ENCODE peak calls at places on chromosomes 3 and 15, in nine cellular contexts. E, K, O, V, Z, G, I, T and M are unnamed samples. For H3K9me3, the result is how much of the 10 kb centered on the place peaks cover.

GRCh38 chr3:57112206-57112605 is 51.7 kb downstream of the SPATA12 start:
- DNase-seq in E (no peak), K (no peak), O (no peak), V (peak), Z (no peak), G (no peak), I (no peak), T (no peak), M (no peak)

GRCh38 chr15:93987068-93987467 is 244.3 kb upstream of the MCTP2 start:
- DNase-seq in E (no peak), K (no peak), O (no peak), V (no peak), Z (no peak), G (no peak), I (no peak), T (no peak), M (no peak)

GRCh38 chr3:77319711-77320110 is 279.8 kb downstream of the ROBO2 start:
- DNase-seq in E (no peak), K (no peak), O (no peak), V (no peak), Z (no peak), G (no peak), I (no peak), T (no peak), M (no peak)

GRCh38 chr15:39608185-39608584 is 27.3 kb downstream of the THBS1 start:
- DNase-seq in E (no peak), K (no peak), O (no peak), V (no peak), Z (no peak), G (no peak), I (no peak), T (no peak), M (no peak)

GRCh38 chr3:135929670-135930069 is 35.9 kb upstream of the PPP2R3A start:
- DNase-seq in E (peak), K (no peak), O (peak), V (no peak), Z (peak), G (no peak), I (no peak), T (no peak), M (peak)

GRCh38 chr3:136396916-136397315 is 146.8 kb downstream of the PCCB start:
- DNase-seq in E (no peak), K (no peak), O (no peak), V (no peak), Z (no peak), G (no peak), I (no peak), T (no peak), M (no peak)

GRCh38 chr3:98657429-98657828 is 64.0 kb upstream of the CPOX start:
- DNase-seq in E (no peak), K (no peak), O (peak), V (peak), Z (no peak), G (peak), I (peak), T (peak), M (no peak)

GRCh38 chr3:98735761-98736269 is 27.3 kb upstream of the ST3GAL6 start:
- DNase-seq in E (no peak), K (no peak), O (no peak), V (no peak), Z (no peak), G (no peak), I (no peak), T (no peak), M (no peak)

GRCh38 chr15:100593431-100593830 is 8.6 kb downstream of the LINS1 start:
- DNase-seq in E (no peak), K (no peak), O (no peak), V (no peak), Z (no peak), G (no peak), I (no peak), T (no peak), M (no peak)

GRCh38 chr15:90871716-90872480 is 3.5 kb downstream of the FURIN start:
- DNase-seq in E (peak), K (no peak), O (peak), V (no peak), Z (no peak), G (no peak), I (peak), T (peak), M (no peak)

GRCh38 chr3:69488026-69488425 is 102.1 kb upstream of the FRMD4B start:
- DNase-seq in E (no peak), K (no peak), O (no peak), V (no peak), Z (no peak), G (no peak), I (no peak), T (no peak), M (no peak)

GRCh38 chr15:51793521-51793920 is 35.9 kb upstream of the TMOD3 start:
- DNase-seq in E (peak), K (no peak), O (no peak), V (no peak), Z (peak), G (peak), I (peak), T (no peak), M (no peak)

GRCh38 chr3:138461246-138461645 is 26.8 kb downstream of the ESYT3 start:
- DNase-seq in E (peak), K (no peak), O (no peak), V (no peak), Z (no peak), G (no peak), I (no peak), T (peak), M (no peak)

GRCh38 chr3:127675651-127676391 is 3.1 kb downstream of the ABTB1 start:
- DNase-seq in E (peak), K (peak), O (no peak), V (no peak), Z (peak), G (peak), I (peak), T (peak), M (peak)

GRCh38 chr3:38084969-38085942 is 46.2 kb downstream of the DLEC1 start:
- DNase-seq in E (no peak), K (no peak), O (no peak), V (no peak), Z (no peak), G (no peak), I (no peak), T (no peak), M (no peak)

GRCh38 chr3:173977747-173978146 is 580.2 kb downstream of the NLGN1 start:
- DNase-seq in E (no peak), K (no peak), O (no peak), V (no peak), Z (no peak), G (no peak), I (no peak), T (no peak), M (no peak)

GRCh38 chr3:58391156-58391865 is 42.3 kb downstream of the PDHB start:
- DNase-seq in E (no peak), K (no peak), O (no peak), V (no peak), Z (no peak), G (no peak), I (no peak), T (no peak), M (no peak)

GRCh38 chr3:133591271-133591742 is 17.8 kb downstream of the CDV3 start:
- DNase-seq in E (no peak), K (no peak), O (no peak), V (no peak), Z (no peak), G (no peak), I (no peak), T (no peak), M (no peak)

GRCh38 chr3:73746610-73747009 is 121.9 kb upstream of the PDZRN3 start:
- DNase-seq in E (no peak), K (no peak), O (no peak), V (no peak), Z (no peak), G (no peak), I (no peak), T (no peak), M (no peak)

GRCh38 chr3:81793410-81793809 is 32.0 kb upstream of the GBE1 start:
- DNase-seq in E (no peak), K (no peak), O (no peak), V (no peak), Z (no peak), G (no peak), I (no peak), T (no peak), M (no peak)

GRCh38 chr3:14536837-14537589 is 3.1 kb downstream of the GRIP2 start:
- DNase-seq in E (no peak), K (no peak), O (no peak), V (no peak), Z (no peak), G (no peak), I (no peak), T (no peak), M (no peak)

GRCh38 chr3:128267541-128267940 is 114.3 kb downstream of the EEFSEC start:
- DNase-seq in E (no peak), K (no peak), O (no peak), V (no peak), Z (no peak), G (no peak), I (no peak), T (no peak), M (no peak)

GRCh38 chr3:157125101-157125500 is 34.8 kb downstream of the CCNL1 start:
- DNase-seq in E (no peak), K (no peak), O (no peak), V (no peak), Z (no peak), G (no peak), I (no peak), T (no peak), M (no peak)

GRCh38 chr3:48077835-48078234 is 61.6 kb upstream of the MAP4 start:
- DNase-seq in E (no peak), K (no peak), O (no peak), V (no peak), Z (no peak), G (no peak), I (no peak), T (no peak), M (no peak)

GRCh38 chr15:100338971-100339444 is 2.8 kb downstream of the ADAMTS17 start:
- DNase-seq in E (peak), K (no peak), O (peak), V (peak), Z (peak), G (peak), I (peak), T (peak), M (peak)

GRCh38 chr3:191363221-191363620 is 32.9 kb upstream of the UTS2B start:
- DNase-seq in E (no peak), K (no peak), O (no peak), V (no peak), Z (no peak), G (no peak), I (no peak), T (no peak), M (no peak)

GRCh38 chr3:46593274-46593862 is 19.0 kb upstream of the FAM240A start:
- DNase-seq in E (no peak), K (no peak), O (no peak), V (no peak), Z (no peak), G (no peak), I (no peak), T (no peak), M (no peak)

GRCh38 chr15:46471096-46471495 is 836.3 kb downstream of the SQOR start:
- DNase-seq in E (no peak), K (no peak), O (no peak), V (no peak), Z (no peak), G (no peak), I (no peak), T (no peak), M (no peak)

GRCh38 chr15:92822216-92823144 is 77.6 kb upstream of the CHD2 start:
- DNase-seq in E (no peak), K (no peak), O (no peak), V (no peak), Z (no peak), G (no peak), I (no peak), T (no peak), M (no peak)

GRCh38 chr15:80265021-80265420 is 13.0 kb upstream of the CTXND1 start:
- DNase-seq in E (no peak), K (no peak), O (no peak), V (no peak), Z (no peak), G (no peak), I (no peak), T (no peak), M (peak)

GRCh38 chr3:40658305-40658704 is 133.5 kb downstream of the ZNF621 start:
- DNase-seq in E (no peak), K (no peak), O (no peak), V (no peak), Z (no peak), G (no peak), I (no peak), T (no peak), M (no peak)

GRCh38 chr3:192869131-192870027 is 48.3 kb downstream of the MB21D2 start:
- DNase-seq in E (no peak), K (no peak), O (no peak), V (no peak), Z (no peak), G (no peak), I (no peak), T (no peak), M (peak)

GRCh38 chr3:13272831-13273603 is 147.1 kb downstream of the NUP210 start:
- DNase-seq in E (no peak), K (no peak), O (no peak), V (no peak), Z (no peak), G (no peak), I (no peak), T (no peak), M (peak)

GRCh38 chr3:169662215-169663070 is 1.1 kb downstream of the MECOM start:
- DNase-seq in E (peak), K (no peak), O (peak), V (peak), Z (no peak), G (peak), I (peak), T (peak), M (no peak)

GRCh38 chr3:124351430-124352142 is 359.7 kb upstream of the ROPN1 start:
- DNase-seq in E (no peak), K (no peak), O (no peak), V (peak), Z (no peak), G (no peak), I (no peak), T (no peak), M (no peak)

GRCh38 chr3:38005076-38006020 is 14.8 kb downstream of the VILL start:
- DNase-seq in E (peak), K (no peak), O (peak), V (no peak), Z (peak), G (peak), I (no peak), T (no peak), M (no peak)

GRCh38 chr3:123758081-123758564 is 126.0 kb downstream of the MYLK start:
- DNase-seq in E (no peak), K (no peak), O (no peak), V (no peak), Z (no peak), G (no peak), I (no peak), T (peak), M (no peak)

GRCh38 chr3:111919370-111920065 is 59.3 kb upstream of the ABHD10 start:
- DNase-seq in E (no peak), K (no peak), O (no peak), V (no peak), Z (no peak), G (no peak), I (no peak), T (no peak), M (no peak)

GRCh38 chr3:185940951-185941350 is 3.1 kb upstream of the TRA2B start:
- DNase-seq in E (no peak), K (no peak), O (no peak), V (no peak), Z (no peak), G (no peak), I (no peak), T (no peak), M (no peak)

GRCh38 chr3:36993326-36994283 is at the start of gene MLH1:
- DNase-seq in E (peak), K (peak), O (peak), V (peak), Z (peak), G (peak), I (peak), T (peak), M (peak)
- TF ChIP-seq EP300 in E (peak), K (peak), O (no peak), V (no peak), Z (peak), G (peak), I (no peak), T (no peak), M (no peak)

DNA sequence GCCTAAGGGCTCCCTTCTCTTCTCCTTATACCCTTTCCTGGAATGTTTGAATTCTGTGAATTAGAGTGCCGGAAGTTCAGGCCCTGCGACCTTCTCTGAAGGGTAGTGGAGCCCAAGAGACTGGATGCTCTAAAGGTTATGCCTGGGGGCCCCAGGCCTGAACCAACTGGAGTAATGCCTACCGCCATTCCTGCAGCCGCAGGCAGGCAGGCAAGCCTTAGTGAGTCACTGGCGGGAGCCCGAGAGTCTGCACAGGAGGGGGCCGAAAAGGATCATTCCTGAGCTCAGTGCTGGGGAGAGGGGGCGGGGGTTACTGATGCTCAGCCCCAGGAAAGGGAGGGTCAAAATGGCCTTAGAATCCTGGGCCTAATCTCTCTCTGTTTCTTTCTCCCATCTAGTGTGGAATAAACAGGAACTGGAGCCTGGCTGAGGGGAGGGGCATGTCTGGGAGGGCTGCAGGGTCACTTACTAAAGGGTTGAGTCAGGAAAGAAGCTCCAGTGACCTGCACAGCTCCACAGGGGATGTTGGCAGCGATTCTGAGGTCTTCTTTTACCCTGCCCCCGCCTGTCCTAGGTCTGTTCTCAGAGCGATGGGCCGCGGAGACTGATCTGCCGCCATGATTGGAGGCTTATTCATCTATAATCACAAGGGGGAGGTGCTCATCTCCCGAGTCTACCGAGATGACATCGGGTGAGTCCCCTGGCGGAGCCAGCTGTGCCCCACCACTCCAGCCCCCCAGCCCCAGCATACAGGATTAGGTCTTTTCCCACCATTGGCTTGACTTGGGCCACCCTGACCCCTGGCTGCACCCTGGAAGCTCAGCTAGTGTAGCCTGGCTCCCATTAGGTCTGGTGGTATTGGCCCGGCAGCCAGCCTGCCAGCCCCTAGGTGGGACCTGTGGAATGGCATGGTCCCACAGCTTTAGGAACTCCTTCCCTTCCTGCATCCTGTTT is 2.0 kb downstream of the AP2M1 start:
- DNase-seq in E (peak), K (no peak), O (peak), V (peak), Z (peak), G (peak), I (peak), T (peak), M (peak)
- TF ChIP-seq POLR2A in E (no peak), K (no peak), O (no peak), V (no peak), Z (no peak), G (no peak), I (peak), T (peak), M (no peak)

DNA sequence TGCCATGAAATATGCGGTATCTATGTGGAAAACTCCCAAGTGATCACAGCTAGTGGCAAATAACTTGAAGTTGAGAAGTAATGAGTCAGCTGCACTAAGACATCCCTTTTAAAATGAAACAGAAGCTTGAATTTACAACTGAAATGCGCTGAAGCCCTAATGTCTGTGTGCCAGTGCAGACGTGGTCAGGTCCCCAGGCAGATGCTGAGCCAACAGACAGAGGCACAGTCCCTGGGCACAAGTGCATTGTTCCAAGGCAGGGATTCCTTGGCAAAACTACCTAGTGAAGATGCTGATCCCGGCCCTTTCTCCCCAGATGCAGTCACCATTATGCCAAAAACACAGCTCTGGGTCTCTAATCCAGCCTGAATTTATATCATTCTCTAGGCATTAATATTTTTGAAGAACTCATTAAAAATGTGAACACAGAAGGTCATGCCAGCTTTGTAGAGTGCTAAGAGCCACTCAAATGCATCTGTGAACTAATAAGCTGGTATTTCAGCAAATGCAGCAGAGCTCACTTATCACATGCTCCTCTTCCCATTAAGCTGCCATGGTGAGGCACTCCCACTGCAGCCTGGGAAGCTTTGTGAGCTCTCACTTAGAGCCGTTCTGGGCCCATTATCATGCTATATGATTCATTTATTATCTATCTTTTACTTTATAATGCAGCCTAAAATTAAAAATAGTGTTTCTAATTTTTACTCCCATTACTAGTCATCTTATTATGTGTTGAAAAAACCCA is 200.1 kb downstream of the GABRB3 start:
- DNase-seq in E (no peak), K (no peak), O (no peak), V (no peak), Z (no peak), G (no peak), I (no peak), T (no peak), M (no peak)
- H3K9me3 ChIP-seq in E (under half), K (under half), O (under half), V (under half), Z (under half), G (under half), I (under half), T (under half), M (under half)

GRCh38 chr15:55250392-55250791 is 39.2 kb downstream of the RAB27A start:
- DNase-seq in E (no peak), K (no peak), O (peak), V (no peak), Z (no peak), G (no peak), I (peak), T (no peak), M (no peak)
- TF ChIP-seq EP300 in E (no peak), K (no peak), O (no peak), V (peak), Z (peak), G (no peak), I (peak), T (no peak), M (no peak)

DNA sequence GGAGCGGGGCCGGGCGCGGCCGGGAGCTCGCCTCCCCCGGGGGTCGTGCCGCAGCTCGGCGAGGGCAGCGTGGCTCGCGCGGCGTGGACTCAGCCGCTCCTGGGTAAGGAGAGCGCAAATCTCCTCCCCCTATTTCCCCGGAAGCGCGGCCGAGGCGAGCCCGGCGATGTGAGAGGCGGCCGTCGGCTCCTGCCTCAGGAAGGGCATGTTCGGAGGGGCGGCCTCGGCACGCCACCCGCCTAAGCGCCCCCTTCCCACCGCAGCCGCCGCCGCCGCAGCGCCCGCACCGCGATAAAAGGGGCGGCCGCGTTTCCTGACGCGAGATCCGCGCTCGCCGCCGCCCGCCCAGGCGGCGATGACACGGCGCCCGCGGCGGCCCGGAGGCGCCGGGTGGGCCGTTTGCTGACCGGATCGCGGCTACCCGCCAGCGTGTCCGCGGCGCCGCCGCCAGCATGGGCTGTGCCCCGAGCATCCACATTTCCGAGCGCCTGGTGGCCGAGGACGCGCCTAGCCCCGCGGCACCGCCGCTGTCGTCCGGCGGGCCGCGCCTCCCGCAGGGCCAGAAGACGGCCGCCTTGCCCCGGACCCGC is at the start of gene PDE8A:
- DNase-seq in E (no peak), K (peak), O (peak), V (peak), Z (no peak), G (peak), I (peak), T (peak), M (peak)
- TF ChIP-seq POLR2A in E (no peak), K (no peak), O (no peak), V (peak), Z (no peak), G (no peak), I (no peak), T (no peak), M (no peak)

GRCh38 chr15:77076325-77076915 is 5.5 kb upstream of the TSPAN3 start:
- DNase-seq in E (no peak), K (no peak), O (no peak), V (no peak), Z (no peak), G (no peak), I (no peak), T (no peak), M (no peak)
- H3K9me3 ChIP-seq in E (under half), K (under half), O (under half), V (under half), Z (under half), G (under half), I (under half), T (under half), M (under half)